ENCODE peak calls at places on chromosomes 11 and 22, in four cellular contexts. E is K562, S is dorsolateral prefrontal cortex, R is IMR-90. L is an unnamed sample.
A peak's percentile ranks its signal among the peaks of the same experiment; 100 is the strongest.

GRCh38 chr11:2458321-2458720 is 13.5 kb downstream of the KCNQ1 start:
- DNase-seq in S (no peak), R (no peak), E (no peak), L (no peak)

GRCh38 chr11:113014731-113015455 is 53.7 kb downstream of the NCAM1 start:
- DNase-seq in R (no peak), E (no peak), S (peak; percentile 82), L (no peak)

GRCh38 chr11:124682443-124682842 is 8.7 kb downstream of the SPA17 start:
- DNase-seq in R (no peak), S (no peak), E (no peak), L (no peak)

GRCh38 chr11:58024601-58025091 is 965 bp downstream of the OR9Q1 start:
- DNase-seq in E (no peak), R (peak; percentile 60), S (no peak), L (peak; percentile 42)

GRCh38 chr11:133825666-133826065 is 19.6 kb downstream of the SPATA19 start:
- DNase-seq in S (no peak), R (no peak), E (no peak), L (no peak)

GRCh38 chr11:36628141-36628540 is 30.1 kb upstream of the RAG2 start:
- DNase-seq in S (no peak), R (no peak), E (no peak), L (no peak)

GRCh38 chr11:19931141-19931767 is 218.6 kb downstream of the NAV2 start:
- DNase-seq in E (no peak), S (no peak), R (no peak), L (peak; percentile 30)

GRCh38 chr22:27930246-27931060 is 11.4 kb upstream of the PITPNB start:
- DNase-seq in S (no peak), E (no peak), R (peak; percentile 35), L (no peak)

GRCh38 chr11:38937709-38938108 is 2339.7 kb upstream of the RAG2 start:
- DNase-seq in R (no peak), S (no peak), E (no peak), L (no peak)

GRCh38 chr11:46290598-46291309 is 13.3 kb downstream of the CREB3L1 start:
- DNase-seq in E (peak; percentile 87), R (peak; percentile 98), S (no peak), L (peak; percentile 94)

GRCh38 chr11:19079643-19080440 is 19.3 kb upstream of the MRGPRX2 start:
- DNase-seq in E (no peak), R (peak; percentile 68), S (no peak), L (peak; percentile 94)

GRCh38 chr11:28598531-28598930 is 490.3 kb downstream of the METTL15 start:
- DNase-seq in E (no peak), R (no peak), S (no peak), L (no peak)

GRCh38 chr11:45658292-45658991 is 7.0 kb downstream of the CHST1 start:
- DNase-seq in S (no peak), R (peak; percentile 45), E (no peak), L (peak; percentile 52)

GRCh38 chr11:129427376-129427775 is 51.7 kb downstream of the BARX2 start:
- DNase-seq in R (no peak), S (no peak), E (no peak), L (no peak)

GRCh38 chr11:21343204-21343603 is 673.8 kb downstream of the NELL1 start:
- DNase-seq in E (no peak), S (no peak), R (no peak), L (no peak)

GRCh38 chr22:24400726-24401596 is 26.4 kb upstream of the ADORA2A start:
- DNase-seq in E (no peak), R (peak; percentile 45), S (no peak), L (peak; percentile 46)

GRCh38 chr11:59556115-59556882 is 45.0 kb downstream of the OR4D9 start:
- DNase-seq in S (peak; percentile 64), E (peak; percentile 61), R (peak; percentile 93), L (peak; percentile 82)

GRCh38 chr22:29524440-29525191 is 28.9 kb downstream of the THOC5 start:
- DNase-seq in S (peak; percentile 44), R (peak; percentile 13), E (no peak), L (peak; percentile 6)

GRCh38 chr11:24312464-24313238 is 184.2 kb upstream of the LUZP2 start:
- DNase-seq in S (no peak), E (no peak), R (peak; percentile 84), L (peak; percentile 37)

GRCh38 chr11:1121343-1122331 is 36.1 kb upstream of the MUC5AC start:
- DNase-seq in E (no peak), S (no peak), R (peak; percentile 17), L (no peak)

GRCh38 chr11:76623171-76623883 is 47.2 kb downstream of the LRRC32 start:
- DNase-seq in S (no peak), R (peak; percentile 72), E (no peak), L (peak; percentile 75)

GRCh38 chr11:285894-286220 is 3.1 kb upstream of the PGGHG start:
- DNase-seq in S (no peak), R (no peak), E (no peak), L (no peak)

GRCh38 chr11:85855341-85855656 is at the start of gene CCDC83:
- DNase-seq in R (no peak), E (no peak), S (no peak), L (no peak)

GRCh38 chr11:27861706-27862430 is 161.6 kb upstream of the BDNF start:
- DNase-seq in E (no peak), R (peak; percentile 95), S (no peak), L (peak; percentile 94)

GRCh38 chr11:4539603-4540219 is 5.3 kb upstream of the OR52M1 start:
- DNase-seq in E (peak; percentile 55), S (peak; percentile 16), R (peak; percentile 29), L (no peak)

GRCh38 chr11:127006311-127006710 is 5.7 kb upstream of the KIRREL3 start:
- DNase-seq in R (peak; percentile 55), E (no peak), S (no peak), L (peak; percentile 68)

GRCh38 chr22:29689872-29690213 is 30.0 kb upstream of the CABP7 start:
- DNase-seq in R (peak; percentile 55), S (peak; percentile 79), E (no peak), L (peak; percentile 30)

GRCh38 chr11:57680552-57680874 is 12.6 kb downstream of the ZDHHC5 start:
- DNase-seq in R (peak; percentile 22), S (no peak), E (no peak), L (peak; percentile 12)

GRCh38 chr11:14861680-14862079 is 30.4 kb downstream of the CYP2R1 start:
- DNase-seq in S (no peak), E (no peak), R (no peak), L (no peak)

GRCh38 chr22:17700778-17701177 is 62.2 kb downstream of the BCL2L13 start:
- DNase-seq in R (no peak), E (no peak), S (no peak), L (no peak)

GRCh38 chr11:122399375-122399774 is 256.1 kb upstream of the UBASH3B start:
- DNase-seq in S (no peak), E (no peak), R (no peak), L (peak; percentile 4)

GRCh38 chr11:68935516-68936357 is 32.0 kb downstream of the IGHMBP2 start:
- DNase-seq in S (no peak), R (no peak), E (no peak), L (no peak)

GRCh38 chr11:110366234-110366633 is 63.5 kb upstream of the FDX1 start:
- DNase-seq in E (no peak), S (no peak), R (peak; percentile 28), L (peak; percentile 33)

GRCh38 chr11:106466441-106467190 is 389.2 kb downstream of the AASDHPPT start:
- DNase-seq in R (peak; percentile 94), S (no peak), E (no peak), L (peak; percentile 93)

DNA sequence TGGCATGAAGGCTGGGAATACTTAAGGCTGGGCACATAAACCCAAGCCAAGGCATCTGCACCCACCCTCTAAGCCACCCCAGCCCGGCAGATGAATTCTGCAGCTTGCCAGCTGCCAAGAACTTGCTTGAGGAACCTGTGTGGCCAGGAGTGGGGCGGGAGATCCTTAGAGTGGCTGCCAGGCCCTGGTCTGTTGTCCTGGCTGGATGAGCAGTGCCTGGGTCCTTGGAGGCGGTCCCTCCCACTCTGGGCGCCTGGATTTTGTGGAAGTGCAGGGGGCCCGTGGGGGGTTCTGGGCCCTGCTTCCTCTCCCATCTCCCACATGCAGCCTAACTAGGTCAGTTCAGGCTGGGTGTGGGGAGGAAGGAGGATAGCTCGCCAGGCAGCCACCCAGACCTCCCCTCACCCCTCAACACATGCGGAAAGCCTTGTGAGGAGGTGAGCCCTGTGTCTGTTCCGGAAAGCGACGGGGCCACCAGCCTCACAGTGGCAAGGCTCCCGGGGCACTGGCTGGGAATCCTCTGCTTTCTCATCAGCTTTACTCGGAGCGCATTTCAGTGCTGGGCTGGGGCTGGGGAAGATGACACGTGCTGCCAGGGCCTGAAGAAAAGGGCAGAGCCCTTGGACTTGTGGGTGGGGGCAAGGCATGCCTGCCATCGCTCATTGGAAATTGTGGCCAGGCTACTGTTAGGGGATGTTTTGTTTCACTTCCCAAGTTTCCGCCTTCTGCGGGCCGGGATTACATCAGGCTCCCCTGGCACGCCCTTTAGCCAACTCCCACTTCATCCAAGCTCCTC is 8.4 kb downstream of the DAGLA start:
- DNase-seq in R (no peak), S (no peak), E (no peak), L (peak; percentile 33)
- H3K4me3 ChIP-seq in R (no peak overlapping the region), S (no peak overlapping the region), E (no peak overlapping the region), L (no peak overlapping the region)

DNA sequence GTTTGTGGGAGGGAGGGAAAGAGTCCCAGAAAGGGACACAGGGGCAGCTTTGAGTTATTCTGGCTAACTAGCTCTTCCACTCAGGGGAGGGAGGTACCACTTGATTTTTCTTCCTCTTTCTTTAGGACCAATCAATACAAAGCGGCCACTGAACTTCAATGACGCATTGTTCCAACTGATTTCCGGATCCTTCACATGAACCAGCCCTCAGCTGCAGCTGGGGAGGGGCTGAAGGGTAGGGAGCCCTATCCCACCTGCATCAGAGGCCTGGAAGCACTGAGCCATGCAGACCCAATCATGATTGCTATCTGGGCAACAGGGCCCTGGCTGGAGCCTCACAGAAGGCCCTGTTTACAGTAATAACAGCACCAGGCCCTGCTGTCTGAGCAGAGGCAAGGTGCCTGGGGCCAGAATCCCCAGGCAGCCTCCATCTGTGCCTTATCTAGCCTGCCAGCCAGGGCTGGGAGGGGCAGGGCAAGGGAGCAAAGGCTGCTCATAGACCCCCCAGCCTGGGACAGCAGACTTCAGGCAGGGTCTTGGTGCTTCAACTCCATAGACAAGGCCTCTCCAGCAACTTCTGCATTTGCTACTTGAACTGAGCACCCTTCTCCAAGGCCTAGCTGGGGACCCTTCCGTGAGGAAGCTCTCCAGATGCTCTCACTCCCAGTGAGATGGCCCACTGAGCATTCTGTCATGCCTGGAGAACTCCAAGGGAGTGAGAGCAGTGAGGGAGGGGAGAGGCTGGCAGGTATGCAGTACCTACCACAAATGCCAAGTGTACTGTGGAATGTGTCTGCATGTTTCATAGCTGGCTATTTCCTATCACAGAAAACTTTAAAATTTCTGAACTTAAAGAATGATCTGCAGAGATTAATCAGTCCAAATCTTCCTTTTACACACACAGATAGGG is 22.5 kb downstream of the CLPB start:
- DNase-seq in E (peak; percentile 35), R (no peak), S (peak; percentile 42), L (no peak)
- H3K27ac ChIP-seq in E (peak overlapping the region; percentile 70), R (no peak overlapping the region), S (peak overlapping the region; percentile 90), L (no peak overlapping the region)

GRCh38 chr11:61737636-61738386 is 14.6 kb upstream of the MYRF start:
- DNase-seq in R (no peak), S (no peak), E (no peak), L (no peak)

GRCh38 chr11:61736310-61736709 is 16.1 kb upstream of the MYRF start:
- DNase-seq in R (no peak), S (no peak), E (no peak), L (no peak)

GRCh38 chr11:61735391-61735790 is 17.0 kb upstream of the MYRF start:
- DNase-seq in E (no peak), S (no peak), R (no peak), L (no peak)

GRCh38 chr11:61738776-61739175 is 13.7 kb upstream of the MYRF start:
- DNase-seq in S (no peak), R (no peak), E (no peak), L (no peak)

GRCh38 chr11:61737131-61737530 is 15.3 kb upstream of the MYRF start:
- DNase-seq in E (peak; percentile 60), R (no peak), S (no peak), L (no peak)
- TF ChIP-seq CTCF in E (peak; percentile 56), R (no peak), S (no peak), L (no peak)

GRCh38 chr22:19260194-19260593 is 31.3 kb downstream of the CLTCL1 start:
- DNase-seq in E (no peak), S (no peak), R (no peak), L (no peak)
- H3K4me3 ChIP-seq in E (no peak overlapping the region), S (no peak overlapping the region), R (no peak overlapping the region), L (no peak overlapping the region)